ENCODE peak calls at places on chromosomes 5 and 9, in five cellular contexts. One of them, this sample, is unnamed.

GRCh38 chr9:107269254-107269653 is 13.8 kb upstream of the RAD23B start:
- DNase-seq in stimulated activated CD4-positive, alpha-beta T cell treated with anti-CD3 and anti-CD28 coated beads, Interleukin-2, amount 100 ng/mL, for 48 hours: no peak
- DNase-seq in KBM-7: no peak
- DNase-seq in stimulated activated naive CD8-positive, alpha-beta T cell treated with anti-CD3 and anti-CD28 coated beads, Interleukin-15, Interleukin-2, amounts not matched to agents 100 U/mL and 50 U/mL, for 24 hours: no peak
- DNase-seq in cerebellum: no peak
- DNase-seq in this sample: no peak

GRCh38 chr9:131400627-131401026 is 6.7 kb downstream of the PRRC2B start:
- DNase-seq in stimulated activated CD4-positive, alpha-beta T cell treated with anti-CD3 and anti-CD28 coated beads, Interleukin-2, amount 100 ng/mL, for 48 hours: no peak
- DNase-seq in KBM-7: no peak
- DNase-seq in stimulated activated naive CD8-positive, alpha-beta T cell treated with anti-CD3 and anti-CD28 coated beads, Interleukin-15, Interleukin-2, amounts not matched to agents 100 U/mL and 50 U/mL, for 24 hours: no peak
- DNase-seq in cerebellum: no peak
- DNase-seq in this sample: no peak

GRCh38 chr9:134575103-134575816 is 66.3 kb upstream of the COL5A1 start:
- DNase-seq in stimulated activated CD4-positive, alpha-beta T cell treated with anti-CD3 and anti-CD28 coated beads, Interleukin-2, amount 100 ng/mL, for 48 hours: no peak
- DNase-seq in KBM-7: no peak
- DNase-seq in stimulated activated naive CD8-positive, alpha-beta T cell treated with anti-CD3 and anti-CD28 coated beads, Interleukin-15, Interleukin-2, amounts not matched to agents 100 U/mL and 50 U/mL, for 24 hours: no peak
- DNase-seq in cerebellum: no peak
- DNase-seq in this sample: no peak

GRCh38 chr5:154806176-154806575 is 44.2 kb downstream of the FAXDC2 start:
- DNase-seq in stimulated activated CD4-positive, alpha-beta T cell treated with anti-CD3 and anti-CD28 coated beads, Interleukin-2, amount 100 ng/mL, for 48 hours: no peak
- DNase-seq in KBM-7: no peak
- DNase-seq in stimulated activated naive CD8-positive, alpha-beta T cell treated with anti-CD3 and anti-CD28 coated beads, Interleukin-15, Interleukin-2, amounts not matched to agents 100 U/mL and 50 U/mL, for 24 hours: no peak
- DNase-seq in cerebellum: peak
- DNase-seq in this sample: no peak

GRCh38 chr5:164181604-164182003 is 676.2 kb downstream of the MAT2B start:
- DNase-seq in stimulated activated CD4-positive, alpha-beta T cell treated with anti-CD3 and anti-CD28 coated beads, Interleukin-2, amount 100 ng/mL, for 48 hours: no peak
- DNase-seq in KBM-7: peak
- DNase-seq in stimulated activated naive CD8-positive, alpha-beta T cell treated with anti-CD3 and anti-CD28 coated beads, Interleukin-15, Interleukin-2, amounts not matched to agents 100 U/mL and 50 U/mL, for 24 hours: no peak
- DNase-seq in cerebellum: no peak
- DNase-seq in this sample: no peak

GRCh38 chr5:6682239-6682638 is 31.0 kb upstream of the TENT4A start:
- DNase-seq in stimulated activated CD4-positive, alpha-beta T cell treated with anti-CD3 and anti-CD28 coated beads, Interleukin-2, amount 100 ng/mL, for 48 hours: no peak
- DNase-seq in KBM-7: no peak
- DNase-seq in stimulated activated naive CD8-positive, alpha-beta T cell treated with anti-CD3 and anti-CD28 coated beads, Interleukin-15, Interleukin-2, amounts not matched to agents 100 U/mL and 50 U/mL, for 24 hours: no peak
- DNase-seq in cerebellum: no peak
- DNase-seq in this sample: no peak

GRCh38 chr5:107501965-107502691 is 168.6 kb downstream of the EFNA5 start:
- DNase-seq in stimulated activated CD4-positive, alpha-beta T cell treated with anti-CD3 and anti-CD28 coated beads, Interleukin-2, amount 100 ng/mL, for 48 hours: no peak
- DNase-seq in KBM-7: no peak
- DNase-seq in stimulated activated naive CD8-positive, alpha-beta T cell treated with anti-CD3 and anti-CD28 coated beads, Interleukin-15, Interleukin-2, amounts not matched to agents 100 U/mL and 50 U/mL, for 24 hours: no peak
- DNase-seq in cerebellum: no peak
- DNase-seq in this sample: no peak

GRCh38 chr5:76427481-76428140 is 24.5 kb downstream of the IQGAP2 start:
- DNase-seq in stimulated activated CD4-positive, alpha-beta T cell treated with anti-CD3 and anti-CD28 coated beads, Interleukin-2, amount 100 ng/mL, for 48 hours: no peak
- DNase-seq in KBM-7: no peak
- DNase-seq in stimulated activated naive CD8-positive, alpha-beta T cell treated with anti-CD3 and anti-CD28 coated beads, Interleukin-15, Interleukin-2, amounts not matched to agents 100 U/mL and 50 U/mL, for 24 hours: no peak
- DNase-seq in cerebellum: peak
- DNase-seq in this sample: no peak

GRCh38 chr9:21121079-21121478 is 20.6 kb downstream of the IFNW1 start:
- DNase-seq in stimulated activated CD4-positive, alpha-beta T cell treated with anti-CD3 and anti-CD28 coated beads, Interleukin-2, amount 100 ng/mL, for 48 hours: no peak
- DNase-seq in KBM-7: no peak
- DNase-seq in stimulated activated naive CD8-positive, alpha-beta T cell treated with anti-CD3 and anti-CD28 coated beads, Interleukin-15, Interleukin-2, amounts not matched to agents 100 U/mL and 50 U/mL, for 24 hours: peak
- DNase-seq in cerebellum: no peak
- DNase-seq in this sample: no peak

GRCh38 chr9:75087279-75087823 is 604 bp downstream of the NMRK1 start:
- DNase-seq in stimulated activated CD4-positive, alpha-beta T cell treated with anti-CD3 and anti-CD28 coated beads, Interleukin-2, amount 100 ng/mL, for 48 hours: peak
- DNase-seq in KBM-7: peak
- DNase-seq in stimulated activated naive CD8-positive, alpha-beta T cell treated with anti-CD3 and anti-CD28 coated beads, Interleukin-15, Interleukin-2, amounts not matched to agents 100 U/mL and 50 U/mL, for 24 hours: peak
- DNase-seq in cerebellum: no peak
- DNase-seq in this sample: no peak

GRCh38 chr9:129624168-129624759 is 1.7 kb upstream of the NTMT1 start:
- DNase-seq in stimulated activated CD4-positive, alpha-beta T cell treated with anti-CD3 and anti-CD28 coated beads, Interleukin-2, amount 100 ng/mL, for 48 hours: peak
- DNase-seq in KBM-7: peak
- DNase-seq in stimulated activated naive CD8-positive, alpha-beta T cell treated with anti-CD3 and anti-CD28 coated beads, Interleukin-15, Interleukin-2, amounts not matched to agents 100 U/mL and 50 U/mL, for 24 hours: peak
- DNase-seq in cerebellum: peak
- DNase-seq in this sample: no peak

GRCh38 chr9:97510797-97511761 is 9.6 kb downstream of the TMOD1 start:
- DNase-seq in stimulated activated CD4-positive, alpha-beta T cell treated with anti-CD3 and anti-CD28 coated beads, Interleukin-2, amount 100 ng/mL, for 48 hours: no peak
- DNase-seq in KBM-7: no peak
- DNase-seq in stimulated activated naive CD8-positive, alpha-beta T cell treated with anti-CD3 and anti-CD28 coated beads, Interleukin-15, Interleukin-2, amounts not matched to agents 100 U/mL and 50 U/mL, for 24 hours: no peak
- DNase-seq in cerebellum: no peak
- DNase-seq in this sample: no peak

GRCh38 chr9:93071464-93071863 is 13.0 kb downstream of the SUSD3 start:
- DNase-seq in stimulated activated CD4-positive, alpha-beta T cell treated with anti-CD3 and anti-CD28 coated beads, Interleukin-2, amount 100 ng/mL, for 48 hours: no peak
- DNase-seq in KBM-7: peak
- DNase-seq in stimulated activated naive CD8-positive, alpha-beta T cell treated with anti-CD3 and anti-CD28 coated beads, Interleukin-15, Interleukin-2, amounts not matched to agents 100 U/mL and 50 U/mL, for 24 hours: no peak
- DNase-seq in cerebellum: no peak
- DNase-seq in this sample: no peak

GRCh38 chr5:157342822-157343402 is 77.0 kb downstream of the CYFIP2 start:
- DNase-seq in stimulated activated CD4-positive, alpha-beta T cell treated with anti-CD3 and anti-CD28 coated beads, Interleukin-2, amount 100 ng/mL, for 48 hours: peak
- DNase-seq in KBM-7: no peak
- DNase-seq in stimulated activated naive CD8-positive, alpha-beta T cell treated with anti-CD3 and anti-CD28 coated beads, Interleukin-15, Interleukin-2, amounts not matched to agents 100 U/mL and 50 U/mL, for 24 hours: peak
- DNase-seq in cerebellum: no peak
- DNase-seq in this sample: no peak

GRCh38 chr9:130867556-130867955 is 29.1 kb downstream of the QRFP start:
- DNase-seq in stimulated activated CD4-positive, alpha-beta T cell treated with anti-CD3 and anti-CD28 coated beads, Interleukin-2, amount 100 ng/mL, for 48 hours: no peak
- DNase-seq in KBM-7: no peak
- DNase-seq in stimulated activated naive CD8-positive, alpha-beta T cell treated with anti-CD3 and anti-CD28 coated beads, Interleukin-15, Interleukin-2, amounts not matched to agents 100 U/mL and 50 U/mL, for 24 hours: no peak
- DNase-seq in cerebellum: no peak
- DNase-seq in this sample: no peak

GRCh38 chr5:111655169-111655924 is 101.6 kb downstream of the NREP start:
- DNase-seq in stimulated activated CD4-positive, alpha-beta T cell treated with anti-CD3 and anti-CD28 coated beads, Interleukin-2, amount 100 ng/mL, for 48 hours: no peak
- DNase-seq in KBM-7: no peak
- DNase-seq in stimulated activated naive CD8-positive, alpha-beta T cell treated with anti-CD3 and anti-CD28 coated beads, Interleukin-15, Interleukin-2, amounts not matched to agents 100 U/mL and 50 U/mL, for 24 hours: no peak
- DNase-seq in cerebellum: peak
- DNase-seq in this sample: no peak

GRCh38 chr5:135629666-135630065 is 50.9 kb upstream of the CXCL14 start:
- DNase-seq in stimulated activated CD4-positive, alpha-beta T cell treated with anti-CD3 and anti-CD28 coated beads, Interleukin-2, amount 100 ng/mL, for 48 hours: no peak
- DNase-seq in KBM-7: no peak
- DNase-seq in stimulated activated naive CD8-positive, alpha-beta T cell treated with anti-CD3 and anti-CD28 coated beads, Interleukin-15, Interleukin-2, amounts not matched to agents 100 U/mL and 50 U/mL, for 24 hours: no peak
- DNase-seq in cerebellum: no peak
- DNase-seq in this sample: no peak

GRCh38 chr5:19411936-19412335 is 576.1 kb downstream of the CDH18 start:
- DNase-seq in stimulated activated CD4-positive, alpha-beta T cell treated with anti-CD3 and anti-CD28 coated beads, Interleukin-2, amount 100 ng/mL, for 48 hours: no peak
- DNase-seq in KBM-7: no peak
- DNase-seq in stimulated activated naive CD8-positive, alpha-beta T cell treated with anti-CD3 and anti-CD28 coated beads, Interleukin-15, Interleukin-2, amounts not matched to agents 100 U/mL and 50 U/mL, for 24 hours: no peak
- DNase-seq in cerebellum: no peak
- DNase-seq in this sample: no peak

GRCh38 chr5:78269088-78269703 is 25.3 kb downstream of the AP3B1 start:
- DNase-seq in stimulated activated CD4-positive, alpha-beta T cell treated with anti-CD3 and anti-CD28 coated beads, Interleukin-2, amount 100 ng/mL, for 48 hours: no peak
- DNase-seq in KBM-7: peak
- DNase-seq in stimulated activated naive CD8-positive, alpha-beta T cell treated with anti-CD3 and anti-CD28 coated beads, Interleukin-15, Interleukin-2, amounts not matched to agents 100 U/mL and 50 U/mL, for 24 hours: no peak
- DNase-seq in cerebellum: peak
- DNase-seq in this sample: no peak

GRCh38 chr5:15794117-15794985 is 294.4 kb downstream of the FBXL7 start:
- DNase-seq in stimulated activated CD4-positive, alpha-beta T cell treated with anti-CD3 and anti-CD28 coated beads, Interleukin-2, amount 100 ng/mL, for 48 hours: no peak
- DNase-seq in KBM-7: no peak
- DNase-seq in stimulated activated naive CD8-positive, alpha-beta T cell treated with anti-CD3 and anti-CD28 coated beads, Interleukin-15, Interleukin-2, amounts not matched to agents 100 U/mL and 50 U/mL, for 24 hours: no peak
- DNase-seq in cerebellum: no peak
- DNase-seq in this sample: no peak

GRCh38 chr5:89213584-89213983 is 330.6 kb upstream of the MEF2C start:
- DNase-seq in stimulated activated CD4-positive, alpha-beta T cell treated with anti-CD3 and anti-CD28 coated beads, Interleukin-2, amount 100 ng/mL, for 48 hours: no peak
- DNase-seq in KBM-7: no peak
- DNase-seq in stimulated activated naive CD8-positive, alpha-beta T cell treated with anti-CD3 and anti-CD28 coated beads, Interleukin-15, Interleukin-2, amounts not matched to agents 100 U/mL and 50 U/mL, for 24 hours: no peak
- DNase-seq in cerebellum: no peak
- DNase-seq in this sample: no peak

GRCh38 chr9:94743035-94743954 is 16.8 kb downstream of the AOPEP start:
- DNase-seq in stimulated activated CD4-positive, alpha-beta T cell treated with anti-CD3 and anti-CD28 coated beads, Interleukin-2, amount 100 ng/mL, for 48 hours: no peak
- DNase-seq in KBM-7: no peak
- DNase-seq in stimulated activated naive CD8-positive, alpha-beta T cell treated with anti-CD3 and anti-CD28 coated beads, Interleukin-15, Interleukin-2, amounts not matched to agents 100 U/mL and 50 U/mL, for 24 hours: no peak
- DNase-seq in cerebellum: no peak
- DNase-seq in this sample: no peak

GRCh38 chr5:10275460-10275859 is 25.4 kb downstream of the CCT5 start:
- DNase-seq in stimulated activated CD4-positive, alpha-beta T cell treated with anti-CD3 and anti-CD28 coated beads, Interleukin-2, amount 100 ng/mL, for 48 hours: no peak
- DNase-seq in KBM-7: peak
- DNase-seq in stimulated activated naive CD8-positive, alpha-beta T cell treated with anti-CD3 and anti-CD28 coated beads, Interleukin-15, Interleukin-2, amounts not matched to agents 100 U/mL and 50 U/mL, for 24 hours: no peak
- DNase-seq in cerebellum: no peak
- DNase-seq in this sample: no peak

GRCh38 chr5:180423598-180423997 is 70.5 kb upstream of the GFPT2 start:
- DNase-seq in stimulated activated CD4-positive, alpha-beta T cell treated with anti-CD3 and anti-CD28 coated beads, Interleukin-2, amount 100 ng/mL, for 48 hours: no peak
- DNase-seq in KBM-7: no peak
- DNase-seq in stimulated activated naive CD8-positive, alpha-beta T cell treated with anti-CD3 and anti-CD28 coated beads, Interleukin-15, Interleukin-2, amounts not matched to agents 100 U/mL and 50 U/mL, for 24 hours: no peak
- DNase-seq in cerebellum: peak
- DNase-seq in this sample: no peak

GRCh38 chr9:27514551-27514950 is 9.5 kb upstream of the IFNK start:
- DNase-seq in stimulated activated CD4-positive, alpha-beta T cell treated with anti-CD3 and anti-CD28 coated beads, Interleukin-2, amount 100 ng/mL, for 48 hours: no peak
- DNase-seq in KBM-7: no peak
- DNase-seq in stimulated activated naive CD8-positive, alpha-beta T cell treated with anti-CD3 and anti-CD28 coated beads, Interleukin-15, Interleukin-2, amounts not matched to agents 100 U/mL and 50 U/mL, for 24 hours: no peak
- DNase-seq in cerebellum: no peak
- DNase-seq in this sample: no peak

GRCh38 chr5:14491505-14491904 is 90.1 kb upstream of the OTULINL start:
- DNase-seq in stimulated activated CD4-positive, alpha-beta T cell treated with anti-CD3 and anti-CD28 coated beads, Interleukin-2, amount 100 ng/mL, for 48 hours: no peak
- DNase-seq in KBM-7: no peak
- DNase-seq in stimulated activated naive CD8-positive, alpha-beta T cell treated with anti-CD3 and anti-CD28 coated beads, Interleukin-15, Interleukin-2, amounts not matched to agents 100 U/mL and 50 U/mL, for 24 hours: no peak
- DNase-seq in cerebellum: no peak
- DNase-seq in this sample: no peak

GRCh38 chr5:139141841-139142240 is 56.3 kb downstream of the SIL1 start:
- DNase-seq in stimulated activated CD4-positive, alpha-beta T cell treated with anti-CD3 and anti-CD28 coated beads, Interleukin-2, amount 100 ng/mL, for 48 hours: no peak
- DNase-seq in KBM-7: no peak
- DNase-seq in stimulated activated naive CD8-positive, alpha-beta T cell treated with anti-CD3 and anti-CD28 coated beads, Interleukin-15, Interleukin-2, amounts not matched to agents 100 U/mL and 50 U/mL, for 24 hours: no peak
- DNase-seq in cerebellum: no peak
- DNase-seq in this sample: no peak

GRCh38 chr5:63822633-63823032 is 139.6 kb downstream of the HTR1A start:
- DNase-seq in stimulated activated CD4-positive, alpha-beta T cell treated with anti-CD3 and anti-CD28 coated beads, Interleukin-2, amount 100 ng/mL, for 48 hours: no peak
- DNase-seq in KBM-7: no peak
- DNase-seq in stimulated activated naive CD8-positive, alpha-beta T cell treated with anti-CD3 and anti-CD28 coated beads, Interleukin-15, Interleukin-2, amounts not matched to agents 100 U/mL and 50 U/mL, for 24 hours: no peak
- DNase-seq in cerebellum: no peak
- DNase-seq in this sample: no peak

GRCh38 chr5:119578937-119579336 is 50.4 kb upstream of the FAM170A start:
- DNase-seq in stimulated activated CD4-positive, alpha-beta T cell treated with anti-CD3 and anti-CD28 coated beads, Interleukin-2, amount 100 ng/mL, for 48 hours: peak
- DNase-seq in KBM-7: peak
- DNase-seq in stimulated activated naive CD8-positive, alpha-beta T cell treated with anti-CD3 and anti-CD28 coated beads, Interleukin-15, Interleukin-2, amounts not matched to agents 100 U/mL and 50 U/mL, for 24 hours: peak
- DNase-seq in cerebellum: no peak
- DNase-seq in this sample: no peak

GRCh38 chr9:136831720-136832104 is 10.6 kb upstream of the AJM1 start:
- DNase-seq in stimulated activated CD4-positive, alpha-beta T cell treated with anti-CD3 and anti-CD28 coated beads, Interleukin-2, amount 100 ng/mL, for 48 hours: no peak
- DNase-seq in KBM-7: no peak
- DNase-seq in stimulated activated naive CD8-positive, alpha-beta T cell treated with anti-CD3 and anti-CD28 coated beads, Interleukin-15, Interleukin-2, amounts not matched to agents 100 U/mL and 50 U/mL, for 24 hours: no peak
- DNase-seq in cerebellum: no peak
- DNase-seq in this sample: no peak

GRCh38 chr5:131672791-131673190 is 37.8 kb upstream of the RAPGEF6 start:
- DNase-seq in stimulated activated CD4-positive, alpha-beta T cell treated with anti-CD3 and anti-CD28 coated beads, Interleukin-2, amount 100 ng/mL, for 48 hours: no peak
- DNase-seq in KBM-7: no peak
- DNase-seq in stimulated activated naive CD8-positive, alpha-beta T cell treated with anti-CD3 and anti-CD28 coated beads, Interleukin-15, Interleukin-2, amounts not matched to agents 100 U/mL and 50 U/mL, for 24 hours: no peak
- DNase-seq in cerebellum: no peak
- DNase-seq in this sample: no peak

GRCh38 chr9:81622471-81623245 is 66.7 kb downstream of the TLE1 start:
- DNase-seq in stimulated activated CD4-positive, alpha-beta T cell treated with anti-CD3 and anti-CD28 coated beads, Interleukin-2, amount 100 ng/mL, for 48 hours: no peak
- DNase-seq in KBM-7: no peak
- DNase-seq in stimulated activated naive CD8-positive, alpha-beta T cell treated with anti-CD3 and anti-CD28 coated beads, Interleukin-15, Interleukin-2, amounts not matched to agents 100 U/mL and 50 U/mL, for 24 hours: no peak
- DNase-seq in cerebellum: no peak
- DNase-seq in this sample: no peak

GRCh38 chr9:114017741-114018715 is 60.1 kb downstream of the AMBP start:
- DNase-seq in stimulated activated CD4-positive, alpha-beta T cell treated with anti-CD3 and anti-CD28 coated beads, Interleukin-2, amount 100 ng/mL, for 48 hours: no peak
- DNase-seq in KBM-7: no peak
- DNase-seq in stimulated activated naive CD8-positive, alpha-beta T cell treated with anti-CD3 and anti-CD28 coated beads, Interleukin-15, Interleukin-2, amounts not matched to agents 100 U/mL and 50 U/mL, for 24 hours: no peak
- DNase-seq in cerebellum: no peak
- DNase-seq in this sample: no peak